ENCODE peak calls at places on chromosomes 13 and 19, in eight cellular contexts. One of them, this sample, is unnamed.

GRCh38 chr13:48505597-48506091 is 27.2 kb downstream of the RCBTB2 start:
- DNase-seq in heart right ventricle: peak; percentile 68
- DNase-seq in uterus: no peak
- DNase-seq in coronary artery: no peak
- DNase-seq in WERI-Rb-1: no peak
- DNase-seq in OCI-LY7: peak; percentile 88
- DNase-seq in astrocyte of the cerebellum: no peak
- DNase-seq in esophagus muscularis mucosa: no peak
- DNase-seq in this sample: peak; percentile 95

GRCh38 chr19:33063356-33064116 is 1.2 kb downstream of the RHPN2 start:
- DNase-seq in heart right ventricle: peak; percentile 17
- DNase-seq in uterus: peak; percentile 20
- DNase-seq in coronary artery: no peak
- DNase-seq in WERI-Rb-1: peak; percentile 63
- DNase-seq in OCI-LY7: peak; percentile 13
- DNase-seq in astrocyte of the cerebellum: no peak
- DNase-seq in esophagus muscularis mucosa: no peak
- DNase-seq in this sample: no peak

GRCh38 chr13:33743438-33744368 is 74.2 kb upstream of the RFC3 start:
- DNase-seq in heart right ventricle: no peak
- DNase-seq in uterus: no peak
- DNase-seq in coronary artery: no peak
- DNase-seq in WERI-Rb-1: no peak
- DNase-seq in OCI-LY7: peak; percentile 56
- DNase-seq in astrocyte of the cerebellum: no peak
- DNase-seq in esophagus muscularis mucosa: no peak
- DNase-seq in this sample: peak; percentile 89

GRCh38 chr13:111917086-111917485 is 149.9 kb upstream of the SOX1 start:
- DNase-seq in heart right ventricle: no peak
- DNase-seq in uterus: no peak
- DNase-seq in coronary artery: peak; percentile 60
- DNase-seq in WERI-Rb-1: no peak
- DNase-seq in OCI-LY7: no peak
- DNase-seq in astrocyte of the cerebellum: no peak
- DNase-seq in esophagus muscularis mucosa: no peak
- DNase-seq in this sample: no peak

GRCh38 chr19:7926021-7926726 is at the start of gene CTXN1:
- DNase-seq in heart right ventricle: no peak
- DNase-seq in uterus: peak; percentile 87
- DNase-seq in coronary artery: no peak
- DNase-seq in WERI-Rb-1: peak; percentile 77
- DNase-seq in OCI-LY7: peak; percentile 73
- DNase-seq in astrocyte of the cerebellum: no peak
- DNase-seq in esophagus muscularis mucosa: no peak
- DNase-seq in this sample: peak; percentile 72

GRCh38 chr13:21243045-21243842 is 66.8 kb downstream of the MRPL57 start:
- DNase-seq in heart right ventricle: no peak
- DNase-seq in uterus: no peak
- DNase-seq in coronary artery: no peak
- DNase-seq in WERI-Rb-1: no peak
- DNase-seq in OCI-LY7: no peak
- DNase-seq in astrocyte of the cerebellum: no peak
- DNase-seq in esophagus muscularis mucosa: peak; percentile 84
- DNase-seq in this sample: no peak

GRCh38 chr13:111398715-111399299 is 78.4 kb downstream of the TEX29 start:
- DNase-seq in heart right ventricle: no peak
- DNase-seq in uterus: no peak
- DNase-seq in coronary artery: no peak
- DNase-seq in WERI-Rb-1: no peak
- DNase-seq in OCI-LY7: no peak
- DNase-seq in astrocyte of the cerebellum: no peak
- DNase-seq in esophagus muscularis mucosa: no peak
- DNase-seq in this sample: no peak

GRCh38 chr19:6103217-6103644 is 7.1 kb downstream of the RFX2 start:
- DNase-seq in heart right ventricle: peak; percentile 78
- DNase-seq in uterus: peak; percentile 78
- DNase-seq in coronary artery: peak; percentile 98
- DNase-seq in WERI-Rb-1: no peak
- DNase-seq in OCI-LY7: no peak
- DNase-seq in astrocyte of the cerebellum: peak; percentile 85
- DNase-seq in esophagus muscularis mucosa: peak; percentile 94
- DNase-seq in this sample: no peak

GRCh38 chr13:106958690-106959089 is 390.8 kb upstream of the ARGLU1 start:
- DNase-seq in heart right ventricle: no peak
- DNase-seq in uterus: no peak
- DNase-seq in coronary artery: no peak
- DNase-seq in WERI-Rb-1: no peak
- DNase-seq in OCI-LY7: no peak
- DNase-seq in astrocyte of the cerebellum: no peak
- DNase-seq in esophagus muscularis mucosa: no peak
- DNase-seq in this sample: no peak

GRCh38 chr13:43551897-43552456 is 234.8 kb downstream of the ENOX1 start:
- DNase-seq in heart right ventricle: no peak
- DNase-seq in uterus: no peak
- DNase-seq in coronary artery: no peak
- DNase-seq in WERI-Rb-1: no peak
- DNase-seq in OCI-LY7: no peak
- DNase-seq in astrocyte of the cerebellum: no peak
- DNase-seq in esophagus muscularis mucosa: no peak
- DNase-seq in this sample: peak; percentile 64

GRCh38 chr13:73171242-73171641 is 112.4 kb downstream of the KLF5 start:
- DNase-seq in heart right ventricle: no peak
- DNase-seq in uterus: no peak
- DNase-seq in coronary artery: no peak
- DNase-seq in WERI-Rb-1: no peak
- DNase-seq in OCI-LY7: no peak
- DNase-seq in astrocyte of the cerebellum: no peak
- DNase-seq in esophagus muscularis mucosa: no peak
- DNase-seq in this sample: no peak

GRCh38 chr19:4375164-4375619 is 25.2 kb downstream of the SH3GL1 start:
- DNase-seq in heart right ventricle: no peak
- DNase-seq in uterus: no peak
- DNase-seq in coronary artery: no peak
- DNase-seq in WERI-Rb-1: no peak
- DNase-seq in OCI-LY7: no peak
- DNase-seq in astrocyte of the cerebellum: no peak
- DNase-seq in esophagus muscularis mucosa: no peak
- DNase-seq in this sample: no peak
- H3K4me3 ChIP-seq in heart right ventricle: no peak overlapping the region
- H3K4me3 ChIP-seq in uterus: no peak overlapping the region
- H3K4me3 ChIP-seq in coronary artery: peak overlapping the region; percentile 50
- H3K4me3 ChIP-seq in WERI-Rb-1: no peak overlapping the region
- H3K4me3 ChIP-seq in OCI-LY7: peak overlapping the region; percentile 34
- H3K4me3 ChIP-seq in astrocyte of the cerebellum: no peak overlapping the region
- H3K4me3 ChIP-seq in esophagus muscularis mucosa: peak overlapping the region; percentile 8
- H3K4me3 ChIP-seq in this sample: peak overlapping the region; percentile 44

DNA sequence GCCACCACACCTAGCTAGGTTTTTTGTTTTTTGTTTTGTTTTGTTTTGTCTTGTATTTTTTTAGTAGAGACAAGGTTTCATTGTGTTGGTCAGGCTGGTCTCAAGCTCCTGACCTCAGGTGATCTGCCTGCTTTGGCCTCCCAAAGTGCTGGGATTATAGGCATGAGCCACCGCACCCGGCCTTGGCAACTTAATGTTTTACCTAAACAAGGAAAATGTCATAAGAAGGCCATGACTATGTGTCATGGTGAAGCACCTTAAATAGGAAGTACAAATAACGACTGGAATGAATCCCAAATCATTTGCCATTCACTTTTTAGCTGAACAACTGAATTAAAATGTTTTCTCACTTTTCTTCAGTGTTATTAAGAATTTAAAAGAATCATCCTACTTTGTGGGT is 465.2 kb downstream of the KCTD12 start:
- DNase-seq in heart right ventricle: no peak
- DNase-seq in uterus: no peak
- DNase-seq in coronary artery: no peak
- DNase-seq in WERI-Rb-1: no peak
- DNase-seq in OCI-LY7: no peak
- DNase-seq in astrocyte of the cerebellum: no peak
- DNase-seq in esophagus muscularis mucosa: no peak
- DNase-seq in this sample: no peak
- H3K4me3 ChIP-seq in heart right ventricle: no peak overlapping the region
- H3K4me3 ChIP-seq in uterus: no peak overlapping the region
- H3K4me3 ChIP-seq in coronary artery: no peak overlapping the region
- H3K4me3 ChIP-seq in WERI-Rb-1: no peak overlapping the region
- H3K4me3 ChIP-seq in OCI-LY7: no peak overlapping the region
- H3K4me3 ChIP-seq in astrocyte of the cerebellum: no peak overlapping the region
- H3K4me3 ChIP-seq in esophagus muscularis mucosa: no peak overlapping the region
- H3K4me3 ChIP-seq in this sample: no peak overlapping the region

GRCh38 chr19:21568816-21569496 is 63.6 kb downstream of the ZNF429 start:
- DNase-seq in heart right ventricle: peak; percentile 94
- DNase-seq in uterus: peak; percentile 83
- DNase-seq in coronary artery: peak; percentile 85
- DNase-seq in WERI-Rb-1: peak; percentile 74
- DNase-seq in OCI-LY7: no peak
- DNase-seq in astrocyte of the cerebellum: peak; percentile 31
- DNase-seq in esophagus muscularis mucosa: peak; percentile 96
- DNase-seq in this sample: no peak
- H3K4me3 ChIP-seq in heart right ventricle: peak overlapping the region; percentile 62
- H3K4me3 ChIP-seq in uterus: peak overlapping the region; percentile 29
- H3K4me3 ChIP-seq in coronary artery: peak overlapping the region; percentile 64
- H3K4me3 ChIP-seq in WERI-Rb-1: peak overlapping the region; percentile 49
- H3K4me3 ChIP-seq in OCI-LY7: no peak overlapping the region
- H3K4me3 ChIP-seq in astrocyte of the cerebellum: peak overlapping the region; percentile 22
- H3K4me3 ChIP-seq in esophagus muscularis mucosa: peak overlapping the region; percentile 27
- H3K4me3 ChIP-seq in this sample: no peak overlapping the region

DNA sequence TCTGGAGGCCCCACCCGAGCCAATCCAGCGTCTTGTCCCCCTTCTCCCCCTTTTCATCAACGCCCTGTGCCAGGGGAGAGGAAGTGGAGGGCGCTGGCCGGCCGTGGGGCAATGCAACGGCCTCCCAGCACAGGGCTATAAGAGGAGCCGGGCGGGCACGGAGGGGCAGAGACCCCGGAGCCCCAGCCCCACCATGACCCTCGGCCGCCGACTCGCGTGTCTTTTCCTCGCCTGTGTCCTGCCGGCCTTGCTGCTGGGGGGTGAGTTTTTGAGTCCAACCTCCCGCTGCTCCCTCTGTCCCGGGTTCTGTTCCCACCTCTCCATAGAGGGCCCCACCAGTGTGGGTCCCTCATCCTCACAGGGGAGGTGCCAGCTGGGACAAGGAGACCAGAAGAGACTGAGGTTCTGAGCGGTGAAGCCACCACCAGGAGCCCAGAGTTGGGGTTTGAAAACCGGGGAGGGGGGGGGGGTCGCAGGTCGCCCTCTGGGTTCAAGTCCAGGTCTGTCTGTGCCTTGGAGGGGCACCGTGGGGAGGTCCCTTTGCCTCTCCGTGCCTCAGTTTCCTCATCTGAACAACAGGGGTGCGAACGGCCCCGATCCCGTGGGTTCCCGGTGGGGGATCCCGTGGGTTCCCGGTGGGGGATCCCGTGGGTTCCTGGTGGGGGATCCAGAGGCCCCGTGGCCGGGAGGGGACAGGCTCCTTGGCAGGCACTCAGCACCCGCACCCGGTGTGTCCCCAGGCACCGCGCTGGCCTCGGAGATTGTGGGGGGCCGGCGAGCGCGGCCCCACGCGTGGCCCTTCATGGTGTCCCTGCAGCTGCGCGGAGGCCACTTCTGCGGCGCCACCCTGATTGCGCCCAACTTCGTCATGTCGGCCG is at the start of gene ELANE:
- DNase-seq in heart right ventricle: no peak
- DNase-seq in uterus: no peak
- DNase-seq in coronary artery: no peak
- DNase-seq in WERI-Rb-1: no peak
- DNase-seq in OCI-LY7: no peak
- DNase-seq in astrocyte of the cerebellum: no peak
- DNase-seq in esophagus muscularis mucosa: no peak
- DNase-seq in this sample: no peak
- H3K4me3 ChIP-seq in heart right ventricle: no peak within 1 kb of the TSS
- H3K4me3 ChIP-seq in uterus: no peak within 1 kb of the TSS
- H3K4me3 ChIP-seq in coronary artery: no peak within 1 kb of the TSS
- H3K4me3 ChIP-seq in WERI-Rb-1: no peak within 1 kb of the TSS
- H3K4me3 ChIP-seq in OCI-LY7: no peak within 1 kb of the TSS
- H3K4me3 ChIP-seq in astrocyte of the cerebellum: no peak within 1 kb of the TSS
- H3K4me3 ChIP-seq in esophagus muscularis mucosa: peak within 1 kb of the TSS; percentile 33
- H3K4me3 ChIP-seq in this sample: no peak within 1 kb of the TSS

GRCh38 chr13:99698816-99699099 is 197.5 kb downstream of the TM9SF2 start:
- DNase-seq in heart right ventricle: no peak
- DNase-seq in uterus: no peak
- DNase-seq in coronary artery: no peak
- DNase-seq in WERI-Rb-1: no peak
- DNase-seq in OCI-LY7: no peak
- DNase-seq in astrocyte of the cerebellum: no peak
- DNase-seq in esophagus muscularis mucosa: no peak
- DNase-seq in this sample: no peak

GRCh38 chr13:99698010-99698815 is 196.9 kb downstream of the TM9SF2 start:
- DNase-seq in heart right ventricle: no peak
- DNase-seq in uterus: no peak
- DNase-seq in coronary artery: no peak
- DNase-seq in WERI-Rb-1: no peak
- DNase-seq in OCI-LY7: no peak
- DNase-seq in astrocyte of the cerebellum: no peak
- DNase-seq in esophagus muscularis mucosa: no peak
- DNase-seq in this sample: no peak

GRCh38 chr13:99702687-99703319 is 201.5 kb downstream of the TM9SF2 start:
- DNase-seq in heart right ventricle: no peak
- DNase-seq in uterus: no peak
- DNase-seq in coronary artery: no peak
- DNase-seq in WERI-Rb-1: no peak
- DNase-seq in OCI-LY7: no peak
- DNase-seq in astrocyte of the cerebellum: no peak
- DNase-seq in esophagus muscularis mucosa: no peak
- DNase-seq in this sample: no peak

GRCh38 chr13:99703908-99704307 is 202.6 kb downstream of the TM9SF2 start:
- DNase-seq in heart right ventricle: no peak
- DNase-seq in uterus: no peak
- DNase-seq in coronary artery: no peak
- DNase-seq in WERI-Rb-1: no peak
- DNase-seq in OCI-LY7: no peak
- DNase-seq in astrocyte of the cerebellum: no peak
- DNase-seq in esophagus muscularis mucosa: no peak
- DNase-seq in this sample: no peak

DNA sequence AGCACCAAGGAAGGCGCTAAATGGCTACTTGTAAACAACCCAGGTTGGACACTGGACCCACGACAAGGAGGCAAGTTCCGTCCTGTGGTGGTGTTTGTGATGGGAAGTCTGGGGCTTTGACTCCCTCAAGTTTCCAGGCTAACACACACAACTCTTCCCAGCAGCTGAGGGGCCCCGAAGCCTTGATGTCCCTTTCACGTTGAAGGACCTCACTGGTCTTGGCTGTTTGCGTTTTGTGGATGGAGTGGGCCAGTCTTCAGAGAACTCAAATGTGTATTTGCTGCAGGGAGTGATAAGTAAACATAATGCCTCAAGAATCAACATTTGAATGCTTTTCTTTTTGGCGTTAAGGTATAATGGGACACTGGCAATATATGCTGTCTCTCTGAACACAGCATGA is 199.2 kb downstream of the TM9SF2 start:
- DNase-seq in heart right ventricle: no peak
- DNase-seq in uterus: no peak
- DNase-seq in coronary artery: no peak
- DNase-seq in WERI-Rb-1: no peak
- DNase-seq in OCI-LY7: no peak
- DNase-seq in astrocyte of the cerebellum: no peak
- DNase-seq in esophagus muscularis mucosa: no peak
- DNase-seq in this sample: no peak
- H3K4me3 ChIP-seq in heart right ventricle: no peak overlapping the region
- H3K4me3 ChIP-seq in uterus: no peak overlapping the region
- H3K4me3 ChIP-seq in coronary artery: no peak overlapping the region
- H3K4me3 ChIP-seq in WERI-Rb-1: no peak overlapping the region
- H3K4me3 ChIP-seq in OCI-LY7: no peak overlapping the region
- H3K4me3 ChIP-seq in astrocyte of the cerebellum: no peak overlapping the region
- H3K4me3 ChIP-seq in esophagus muscularis mucosa: no peak overlapping the region
- H3K4me3 ChIP-seq in this sample: no peak overlapping the region

This sample was measured in GM12865.